ENCODE peak calls at places on chromosomes 6 and 20, in four cellular contexts. One of them, this sample, is unnamed.

GRCh38 chr20:33812673-33813462 is 1.7 kb downstream of the CHMP4B start:
- DNase-seq in K562: peak
- DNase-seq in HepG2: peak
- DNase-seq in WTC11: no peak
- DNase-seq in this sample: peak

GRCh38 chr6:90406142-90406794 is 109.6 kb upstream of the BACH2 start:
- DNase-seq in K562: peak
- DNase-seq in HepG2: peak
- DNase-seq in WTC11: no peak
- DNase-seq in this sample: peak

GRCh38 chr6:133888931-133889556 is at the start of gene TCF21:
- DNase-seq in K562: no peak
- DNase-seq in HepG2: no peak
- DNase-seq in WTC11: peak
- DNase-seq in this sample: no peak

GRCh38 chr6:74073896-74074295 is 377.9 kb downstream of the CD109 start:
- DNase-seq in K562: no peak
- DNase-seq in HepG2: no peak
- DNase-seq in WTC11: no peak
- DNase-seq in this sample: no peak

GRCh38 chr6:35948725-35949124 is 27.8 kb upstream of the SRPK1 start:
- DNase-seq in K562: no peak
- DNase-seq in HepG2: peak
- DNase-seq in WTC11: peak
- DNase-seq in this sample: no peak

GRCh38 chr6:2823104-2823850 is 18.4 kb downstream of the SERPINB1 start:
- DNase-seq in K562: no peak
- DNase-seq in HepG2: no peak
- DNase-seq in WTC11: no peak
- DNase-seq in this sample: no peak

GRCh38 chr6:15755555-15755954 is 92.7 kb upstream of the DTNBP1 start:
- DNase-seq in K562: no peak
- DNase-seq in HepG2: no peak
- DNase-seq in WTC11: no peak
- DNase-seq in this sample: no peak

GRCh38 chr6:22737331-22737730 is 168.0 kb downstream of the HDGFL1 start:
- DNase-seq in K562: no peak
- DNase-seq in HepG2: no peak
- DNase-seq in WTC11: peak
- DNase-seq in this sample: no peak

GRCh38 chr6:104256547-104257144 is 603.1 kb downstream of the HACE1 start:
- DNase-seq in K562: no peak
- DNase-seq in HepG2: no peak
- DNase-seq in WTC11: no peak
- DNase-seq in this sample: no peak

GRCh38 chr6:43753570-43754183 is 16.3 kb upstream of the VEGFA start:
- DNase-seq in K562: no peak
- DNase-seq in HepG2: no peak
- DNase-seq in WTC11: no peak
- DNase-seq in this sample: no peak

GRCh38 chr6:46044876-46045617 is 29.4 kb upstream of the CLIC5 start:
- DNase-seq in K562: no peak
- DNase-seq in HepG2: no peak
- DNase-seq in WTC11: no peak
- DNase-seq in this sample: peak

GRCh38 chr6:165119231-165120020 is 190.0 kb downstream of the C6orf118 start:
- DNase-seq in K562: no peak
- DNase-seq in HepG2: no peak
- DNase-seq in WTC11: no peak
- DNase-seq in this sample: no peak

GRCh38 chr20:15699431-15700146 is 873.7 kb downstream of the KIF16B start:
- DNase-seq in K562: no peak
- DNase-seq in HepG2: no peak
- DNase-seq in WTC11: peak
- DNase-seq in this sample: no peak

GRCh38 chr6:19301980-19302379 is 535.2 kb upstream of the ID4 start:
- DNase-seq in K562: no peak
- DNase-seq in HepG2: no peak
- DNase-seq in WTC11: no peak
- DNase-seq in this sample: no peak

GRCh38 chr6:154367839-154368695 is 11.5 kb upstream of the IPCEF1 start:
- DNase-seq in K562: no peak
- DNase-seq in HepG2: no peak
- DNase-seq in WTC11: no peak
- DNase-seq in this sample: no peak

GRCh38 chr6:3247255-3248146 is 11.2 kb upstream of the PSMG4 start:
- DNase-seq in K562: peak
- DNase-seq in HepG2: peak
- DNase-seq in WTC11: peak
- DNase-seq in this sample: peak

GRCh38 chr6:3664641-3665041 is 86.9 kb downstream of the PXDC1 start:
- DNase-seq in K562: no peak
- DNase-seq in HepG2: no peak
- DNase-seq in WTC11: no peak
- DNase-seq in this sample: peak

GRCh38 chr6:26537160-26537845 is 863 bp upstream of the HMGN4 start:
- DNase-seq in K562: peak
- DNase-seq in HepG2: peak
- DNase-seq in WTC11: peak
- DNase-seq in this sample: no peak

GRCh38 chr6:13614926-13615801 is at the start of gene NOL7:
- DNase-seq in K562: peak
- DNase-seq in HepG2: peak
- DNase-seq in WTC11: peak
- DNase-seq in this sample: peak

GRCh38 chr6:13615802-13616140 is 636 bp downstream of the NOL7 start:
- DNase-seq in K562: peak
- DNase-seq in HepG2: no peak
- DNase-seq in WTC11: peak
- DNase-seq in this sample: no peak

GRCh38 chr6:13611715-13612114 is 3.4 kb upstream of the NOL7 start:
- DNase-seq in K562: no peak
- DNase-seq in HepG2: no peak
- DNase-seq in WTC11: no peak
- DNase-seq in this sample: no peak

GRCh38 chr6:13613029-13613594 is 2.0 kb upstream of the NOL7 start:
- DNase-seq in K562: no peak
- DNase-seq in HepG2: no peak
- DNase-seq in WTC11: no peak
- DNase-seq in this sample: no peak

GRCh38 chr6:13614126-13614925 is 809 bp upstream of the NOL7 start:
- DNase-seq in K562: no peak
- DNase-seq in HepG2: peak
- DNase-seq in WTC11: no peak
- DNase-seq in this sample: peak
- TF ChIP-seq ESRRA in K562: no peak
- TF ChIP-seq ESRRA in HepG2: no peak
- TF ChIP-seq ESRRA in WTC11: no peak
- TF ChIP-seq ESRRA in this sample: no peak

DNA sequence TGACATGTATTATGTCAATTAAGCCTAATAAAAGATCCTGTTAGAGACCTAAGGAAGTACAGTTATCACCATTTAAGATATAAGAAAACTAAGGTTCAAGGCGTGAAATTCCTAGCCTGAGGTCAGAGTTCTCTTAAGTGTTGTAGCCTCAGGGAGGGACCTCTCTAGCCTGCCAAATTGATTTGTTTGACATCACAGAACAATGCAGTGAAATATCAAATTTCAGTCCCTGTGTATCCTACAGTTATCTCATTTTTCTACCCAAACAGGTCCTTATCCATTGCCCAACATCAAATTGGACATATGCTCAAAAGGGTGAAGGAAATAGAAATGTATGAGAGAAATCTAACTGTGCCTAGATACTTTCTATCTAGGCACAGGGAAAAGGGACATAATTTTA is 63.0 kb downstream of the NCOA7 start:
- DNase-seq in K562: no peak
- DNase-seq in HepG2: no peak
- DNase-seq in WTC11: no peak
- DNase-seq in this sample: no peak
- TF ChIP-seq ESRRA in K562: no peak
- TF ChIP-seq ESRRA in HepG2: no peak
- TF ChIP-seq ESRRA in WTC11: no peak
- TF ChIP-seq ESRRA in this sample: no peak

DNA sequence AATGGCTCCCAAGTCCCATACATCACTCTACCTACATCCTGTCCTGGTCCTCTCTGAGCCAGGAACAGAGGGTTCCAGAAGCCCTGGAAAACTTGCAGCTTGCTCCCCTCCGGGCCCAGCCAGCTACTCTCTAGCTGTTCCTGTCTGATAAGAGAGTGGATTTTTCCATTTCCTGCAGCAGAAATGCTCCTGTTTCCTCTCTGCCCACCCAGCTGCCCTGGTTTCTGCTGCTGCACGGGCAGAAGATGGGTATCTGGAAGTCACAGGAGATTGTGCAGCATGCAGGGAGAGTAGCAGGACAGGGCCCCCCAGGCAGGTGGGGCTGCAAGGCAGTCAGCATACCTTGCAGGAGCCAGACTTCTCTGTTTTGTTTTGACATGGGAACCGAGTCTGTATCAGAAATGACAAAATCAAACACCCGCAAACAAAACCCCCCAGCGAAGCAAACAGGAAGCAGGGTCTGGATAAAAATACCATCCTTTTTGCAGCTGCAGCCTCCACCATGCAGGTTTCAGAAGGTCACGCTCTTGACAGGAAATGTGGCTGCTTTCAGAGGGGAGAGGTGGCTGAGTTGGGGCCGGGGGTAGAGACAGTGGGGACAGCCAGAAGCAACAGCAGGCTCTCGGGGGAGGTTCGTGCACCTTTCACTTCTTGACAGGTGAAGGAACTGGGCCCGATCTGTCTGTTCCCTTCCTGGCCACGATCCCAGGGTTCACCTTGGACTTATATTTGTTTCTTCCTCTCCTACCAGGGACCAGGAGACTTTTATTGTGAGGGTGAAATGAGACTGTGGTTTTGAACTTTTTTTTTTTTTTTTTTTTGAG is 50.8 kb upstream of the FAM83D start:
- DNase-seq in K562: no peak
- DNase-seq in HepG2: no peak
- DNase-seq in WTC11: no peak
- DNase-seq in this sample: no peak
- TF ChIP-seq ESRRA in K562: no peak
- TF ChIP-seq ESRRA in HepG2: no peak
- TF ChIP-seq ESRRA in WTC11: no peak
- TF ChIP-seq ESRRA in this sample: no peak

GRCh38 chr6:69735029-69735428 is 61.8 kb downstream of the LMBRD1 start:
- DNase-seq in K562: no peak
- DNase-seq in HepG2: no peak
- DNase-seq in WTC11: no peak
- DNase-seq in this sample: no peak

GRCh38 chr6:69732045-69732444 is 64.8 kb downstream of the LMBRD1 start:
- DNase-seq in K562: no peak
- DNase-seq in HepG2: no peak
- DNase-seq in WTC11: no peak
- DNase-seq in this sample: no peak

GRCh38 chr6:69729870-69730449 is 66.8 kb downstream of the LMBRD1 start:
- DNase-seq in K562: no peak
- DNase-seq in HepG2: no peak
- DNase-seq in WTC11: no peak
- DNase-seq in this sample: no peak

GRCh38 chr6:69732640-69733039 is 64.2 kb downstream of the LMBRD1 start:
- DNase-seq in K562: peak
- DNase-seq in HepG2: no peak
- DNase-seq in WTC11: no peak
- DNase-seq in this sample: no peak
- TF ChIP-seq ESRRA in K562: no peak
- TF ChIP-seq ESRRA in HepG2: no peak
- TF ChIP-seq ESRRA in WTC11: no peak
- TF ChIP-seq ESRRA in this sample: no peak

This sample was measured in A549.